ENCODE peak calls at places on chromosomes 16 and 17, in seven cellular contexts. Q is testis; X is ACHN; S is midbrain; T is fibroblast of villous mesenchyme; A is dermis blood vessel endothelial cell; I is stimulated activated CD4-positive, alpha-beta T cell treated with anti-CD3 and anti-CD28 coated beads, TNF-alpha, amount 100 ng/mL, for 1 hour. Y is an unnamed sample.

GRCh38 chr17:38578229-38578628 is 27.5 kb downstream of the SRCIN1 start:
- DNase-seq in T (no peak), I (no peak), A (no peak), Q (no peak), S (no peak), X (no peak), Y (no peak)

GRCh38 chr16:642189-643049 is 791 bp downstream of the MCRIP2 start:
- DNase-seq in Q (peak; percentile 85), I (no peak), T (no peak), X (peak; percentile 49), S (peak; percentile 39), A (peak; percentile 26), Y (peak; percentile 82)

GRCh38 chr17:79657036-79657435 is 46.2 kb upstream of the RBFOX3 start:
- DNase-seq in A (no peak), S (no peak), T (no peak), I (no peak), Q (peak; percentile 3), X (no peak), Y (no peak)

GRCh38 chr16:85162478-85163277 is 50.4 kb upstream of the CIBAR2 start:
- DNase-seq in X (no peak), Q (peak; percentile 60), S (no peak), I (no peak), A (peak; percentile 35), T (peak; percentile 88), Y (peak; percentile 46)

GRCh38 chr17:29433551-29433950 is 43.4 kb downstream of the TAOK1 start:
- DNase-seq in X (no peak), A (no peak), T (no peak), Q (no peak), S (no peak), I (no peak), Y (no peak)

GRCh38 chr17:41586863-41587495 is at the start of gene KRT14:
- DNase-seq in T (no peak), S (no peak), Q (no peak), A (no peak), X (no peak), I (no peak), Y (no peak)

GRCh38 chr16:77344306-77344705 is 90.5 kb downstream of the ADAMTS18 start:
- DNase-seq in T (no peak), X (no peak), S (no peak), A (no peak), I (no peak), Q (no peak), Y (no peak)

GRCh38 chr17:76241205-76241539 is 879 bp upstream of the RNF157 start:
- DNase-seq in I (no peak), S (peak; percentile 28), A (no peak), T (peak; percentile 56), X (no peak), Q (peak; percentile 63), Y (no peak)

GRCh38 chr16:46885960-46886763 is 2.0 kb downstream of the GPT2 start:
- DNase-seq in Q (peak; percentile 45), I (no peak), A (no peak), T (peak; percentile 85), X (no peak), S (peak; percentile 59), Y (peak; percentile 38)

GRCh38 chr17:2853111-2853721 is 57.0 kb downstream of the RAP1GAP2 start:
- DNase-seq in Q (no peak), X (peak; percentile 22), A (peak; percentile 19), I (no peak), S (no peak), T (peak; percentile 49), Y (peak; percentile 76)

GRCh38 chr16:27230562-27230991 is 27.3 kb downstream of the KDM8 start:
- DNase-seq in I (peak; percentile 30), Q (no peak), A (no peak), X (no peak), S (no peak), T (no peak), Y (no peak)

GRCh38 chr17:77692571-77693161 is 265.8 kb upstream of the TNRC6C start:
- DNase-seq in I (no peak), S (no peak), Q (no peak), A (no peak), X (no peak), T (peak; percentile 2), Y (no peak)

GRCh38 chr17:18860161-18860972 is 2.4 kb downstream of the PRPSAP2 start:
- DNase-seq in X (no peak), S (no peak), Q (no peak), A (no peak), T (no peak), I (no peak), Y (no peak)

GRCh38 chr17:59151591-59151990 is 3.4 kb downstream of the SKA2 start:
- DNase-seq in T (peak; percentile 30), S (no peak), I (no peak), A (no peak), Q (no peak), X (no peak), Y (no peak)

GRCh38 chr17:68613739-68614298 is 12.7 kb upstream of the FAM20A start:
- DNase-seq in T (peak; percentile 79), X (peak; percentile 65), A (peak; percentile 60), Q (peak; percentile 65), I (no peak), S (peak; percentile 36), Y (peak; percentile 87)